ENCODE peak calls at places on chromosomes 11 and 22, in six cellular contexts. C, Z, F, R, T and V are unnamed samples. For H3K4me1, the result is how much of the 10 kb centered on the place peaks cover.

GRCh38 chr22:39825661-39826102 is 67.9 kb downstream of the ENTHD1 start:
- DNase-seq in T (no peak), Z (no peak), R (no peak), F (no peak), C (no peak), V (no peak)

GRCh38 chr11:48018561-48019229 is 38.3 kb downstream of the PTPRJ start:
- DNase-seq in Z (peak), C (no peak), R (peak), F (no peak), T (no peak), V (no peak)

GRCh38 chr11:117217141-117217609 is 14.7 kb downstream of the PCSK7 start:
- DNase-seq in F (peak), T (peak), R (no peak), Z (no peak), C (no peak), V (peak)

GRCh38 chr11:8814923-8815240 is 96.1 kb upstream of the AKIP1 start:
- DNase-seq in C (no peak), T (no peak), R (no peak), Z (no peak), F (no peak), V (no peak)

GRCh38 chr22:47172771-47173534 is 410.5 kb downstream of the TBC1D22A start:
- DNase-seq in Z (no peak), C (no peak), R (peak), T (no peak), F (no peak), V (no peak)

GRCh38 chr11:28393348-28393747 is 285.2 kb downstream of the METTL15 start:
- DNase-seq in F (no peak), C (no peak), Z (no peak), R (no peak), T (no peak), V (no peak)

GRCh38 chr11:63532799-63533475 is 3.7 kb upstream of the PLAAT4 start:
- DNase-seq in C (no peak), F (no peak), Z (no peak), R (peak), T (peak), V (no peak)

GRCh38 chr22:20993304-20994127 is 8.4 kb downstream of the THAP7 start:
- DNase-seq in T (no peak), C (no peak), R (no peak), F (no peak), Z (no peak), V (no peak)

GRCh38 chr22:44019416-44019815 is 4.7 kb upstream of the PARVB start:
- DNase-seq in F (no peak), T (no peak), C (no peak), Z (no peak), R (no peak), V (no peak)

GRCh38 chr11:125685228-125685627 is 4.6 kb upstream of the ACRV1 start:
- DNase-seq in F (no peak), C (no peak), T (no peak), Z (no peak), R (no peak), V (no peak)

DNA sequence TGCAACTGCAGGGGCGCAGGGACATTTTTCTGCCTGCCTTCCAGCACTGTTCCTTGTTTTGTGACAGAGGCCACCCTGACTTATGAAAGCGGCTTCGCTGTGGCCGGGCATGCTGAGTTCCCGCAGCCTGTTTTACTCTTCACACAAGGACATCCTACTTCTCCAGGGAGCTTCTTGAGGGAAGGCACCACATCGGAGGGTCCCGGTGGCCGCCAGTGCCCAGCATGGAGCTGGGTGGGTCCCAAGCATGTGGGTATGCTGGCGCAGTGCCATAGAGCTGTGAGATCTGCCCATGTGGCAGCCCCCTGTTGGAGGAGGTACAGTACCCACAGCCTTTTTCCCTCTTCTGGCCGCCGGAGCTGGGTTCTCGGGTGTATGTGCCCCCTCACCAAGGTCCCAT is 136.1 kb downstream of the GRIK4 start:
- DNase-seq in R (no peak), T (no peak), Z (no peak), F (no peak), C (no peak), V (no peak)
- H3K14ac ChIP-seq in R (no peak), T (no peak), Z (no peak), F (no peak), C (no peak), V (no peak)

GRCh38 chr11:72609451-72609850 is 64.8 kb downstream of the PDE2A start:
- DNase-seq in T (no peak), Z (no peak), F (no peak), R (no peak), C (no peak), V (no peak)
- H3K4me1 ChIP-seq in T (under half), Z (under half), F (under half), R (under half), C (under half), V (under half)

DNA sequence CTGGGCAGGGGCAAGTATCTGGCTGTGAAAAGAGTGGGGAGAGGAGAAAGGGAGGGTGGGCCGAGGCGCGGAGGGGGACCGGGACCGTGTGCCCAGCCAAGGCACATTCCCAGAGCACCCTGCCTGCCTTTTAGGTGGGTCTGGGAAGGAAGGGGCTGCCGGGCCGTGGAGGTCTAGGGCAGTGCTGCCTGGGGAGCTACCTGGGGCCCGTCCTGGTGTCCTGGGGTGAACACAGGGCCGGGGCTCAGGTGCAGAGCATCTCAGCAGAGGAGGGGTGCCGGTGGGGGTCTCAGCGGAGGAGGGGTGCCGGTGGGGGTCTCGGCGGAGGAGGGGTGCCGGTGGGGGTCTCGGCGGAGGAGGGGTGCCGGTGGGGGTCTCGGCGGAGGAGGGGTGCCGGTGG is 45.2 kb downstream of the BRSK2 start:
- DNase-seq in C (no peak), Z (no peak), F (no peak), R (no peak), T (no peak), V (no peak)
- H3K14ac ChIP-seq in C (no peak), Z (no peak), F (no peak), R (no peak), T (no peak), V (no peak)

DNA sequence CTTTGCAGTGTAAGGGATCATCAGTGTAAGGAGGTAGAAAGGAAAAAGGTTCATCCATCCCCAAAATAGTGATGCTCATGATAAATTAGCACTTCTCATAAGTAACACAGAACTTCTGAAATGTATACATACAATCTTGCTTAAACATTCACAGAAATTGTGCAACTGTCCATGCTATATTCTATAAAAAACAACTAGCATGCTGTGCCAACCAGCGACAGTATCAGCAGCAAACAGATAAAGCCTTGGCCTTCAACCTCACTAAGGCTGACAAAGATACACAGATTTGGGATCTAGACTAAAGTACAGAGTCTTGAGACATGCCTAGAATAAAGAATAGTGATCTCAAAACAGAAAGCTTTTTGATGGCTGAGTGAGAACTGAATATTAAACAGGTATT is 74.1 kb upstream of the CHRM4 start:
- DNase-seq in Z (no peak), C (no peak), F (no peak), T (no peak), R (no peak), V (no peak)
- H3K4me1 ChIP-seq in Z (under half), C (under half), F (under half), T (under half), R (under half), V (under half)

DNA sequence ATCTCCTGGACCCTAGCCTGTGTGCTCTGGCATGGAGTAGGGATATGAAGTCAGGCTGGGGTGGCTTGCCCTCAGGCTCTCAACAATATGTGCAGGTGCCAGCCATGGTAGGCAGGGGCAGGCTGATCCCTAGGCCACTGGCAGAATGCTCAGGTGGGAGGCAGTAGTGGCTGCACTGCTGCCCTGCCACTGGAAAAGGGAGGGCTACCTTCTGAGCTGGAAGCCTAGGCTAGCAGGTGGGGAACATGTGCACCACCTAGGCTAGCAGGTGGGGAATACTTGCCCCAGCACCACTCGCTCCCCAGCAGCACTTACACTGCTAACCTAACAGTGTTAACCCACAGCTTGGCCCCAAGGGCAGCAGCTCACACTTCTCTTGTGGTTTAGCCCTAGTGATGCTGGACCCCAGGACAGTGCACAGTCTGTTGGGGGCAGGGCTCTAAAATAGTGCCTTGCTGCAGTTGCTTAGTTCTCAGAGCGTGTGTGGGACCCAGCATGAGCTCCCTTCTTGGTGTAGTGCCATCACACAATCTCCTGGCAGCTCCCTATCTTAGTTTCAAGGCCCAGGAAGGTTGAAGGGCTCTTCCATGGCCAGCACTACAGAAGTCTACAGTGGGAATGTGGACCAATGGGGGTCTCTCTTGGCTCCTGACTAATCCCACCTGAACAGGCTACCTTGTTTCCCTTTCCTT is 130.8 kb downstream of the FCHSD2 start:
- DNase-seq in F (no peak), C (no peak), T (no peak), R (peak), Z (no peak), V (no peak)
- H3K14ac ChIP-seq in F (no peak), C (no peak), T (no peak), R (no peak), Z (no peak), V (no peak)

GRCh38 chr11:44750440-44751005 is 23.8 kb downstream of the TSPAN18 start:
- DNase-seq in R (no peak), F (no peak), Z (no peak), T (no peak), C (no peak), V (no peak)
- H3K4me1 ChIP-seq in R (under half), F (under half), Z (under half), T (under half), C (under half), V (under half)

GRCh38 chr11:73705053-73705452 is 55.8 kb downstream of the RAB6A start:
- DNase-seq in C (no peak), R (no peak), F (no peak), T (no peak), Z (no peak), V (no peak)
- H3K14ac ChIP-seq in C (no peak), R (no peak), F (no peak), T (no peak), Z (no peak), V (no peak)

GRCh38 chr22:25388866-25389540 is 169.6 kb downstream of the CRYBB2 start:
- DNase-seq in Z (no peak), F (no peak), R (no peak), T (no peak), C (no peak), V (no peak)

GRCh38 chr22:25390297-25391240 is 171.1 kb downstream of the CRYBB2 start:
- DNase-seq in R (no peak), Z (no peak), T (no peak), F (no peak), C (no peak), V (no peak)

GRCh38 chr22:25389541-25389919 is 170.1 kb downstream of the CRYBB2 start:
- DNase-seq in R (no peak), T (no peak), Z (no peak), F (no peak), C (no peak), V (no peak)

GRCh38 chr22:25386538-25386884 is 167.1 kb downstream of the CRYBB2 start:
- DNase-seq in Z (no peak), F (no peak), C (no peak), T (no peak), R (no peak), V (no peak)

GRCh38 chr22:25388415-25388814 is 169.0 kb downstream of the CRYBB2 start:
- DNase-seq in R (peak), C (no peak), Z (no peak), T (no peak), F (no peak), V (no peak)
- H3K4me1 ChIP-seq in R (under half), C (under half), Z (under half), T (under half), F (under half), V (under half)